ENCODE peak calls at places on chromosomes 1 and 21, in four cellular contexts. Z is CD8-positive, alpha-beta T cell; B is psoas muscle; R is effector memory CD4-positive, alpha-beta T cell. W is an unnamed sample.

GRCh38 chr1:239914827-239915231 is 176.9 kb upstream of the FMN2 start:
- DNase-seq in B (no peak), R (no peak), Z (no peak), W (no peak)

GRCh38 chr1:36692465-36692864 is 209.8 kb upstream of the CSF3R start:
- DNase-seq in R (no peak), B (no peak), Z (no peak), W (no peak)

GRCh38 chr1:88537762-88538161 is 146.3 kb upstream of the PKN2 start:
- DNase-seq in Z (no peak), R (no peak), B (no peak), W (no peak)

GRCh38 chr1:163071381-163072255 is 2.5 kb downstream of the RGS4 start:
- DNase-seq in B (peak; percentile 37), R (no peak), Z (peak; percentile 9), W (no peak)

GRCh38 chr1:43439781-43440180 is 13.9 kb downstream of the HYI start:
- DNase-seq in B (no peak), Z (no peak), R (no peak), W (no peak)

GRCh38 chr1:155170806-155171205 is 2.3 kb downstream of the KRTCAP2 start:
- DNase-seq in R (no peak), B (no peak), Z (no peak), W (no peak)

GRCh38 chr21:46661211-46661625 is 25.7 kb downstream of the PRMT2 start:
- DNase-seq in B (peak; percentile 61), Z (peak; percentile 70), R (no peak), W (no peak)

GRCh38 chr1:204072951-204073836 is at the start of gene SOX13:
- DNase-seq in B (peak; percentile 85), Z (no peak), R (no peak), W (peak; percentile 87)

GRCh38 chr1:204089044-204089751 is 16.3 kb downstream of the SOX13 start:
- DNase-seq in R (no peak), B (peak; percentile 68), Z (no peak), W (no peak)

GRCh38 chr1:119373465-119373864 is 4.9 kb downstream of the HAO2 start:
- DNase-seq in Z (no peak), R (no peak), B (no peak), W (no peak)

GRCh38 chr1:93033785-93034184 is 45.3 kb upstream of the MTF2 start:
- DNase-seq in R (no peak), Z (no peak), B (no peak), W (no peak)

GRCh38 chr1:150764617-150765090 is 924 bp downstream of the CTSS start:
- DNase-seq in B (no peak), R (no peak), Z (no peak), W (no peak)

GRCh38 chr1:90411155-90411554 is 305.9 kb downstream of the BARHL2 start:
- DNase-seq in R (no peak), Z (no peak), B (no peak), W (no peak)

GRCh38 chr1:229190057-229190590 is 80.8 kb upstream of the RAB4A start:
- DNase-seq in R (no peak), B (no peak), Z (no peak), W (no peak)

GRCh38 chr1:167672831-167673230 is 42.8 kb downstream of the RCSD1 start:
- DNase-seq in B (no peak), Z (no peak), R (no peak), W (no peak)

GRCh38 chr1:119711804-119712341 is at the start of gene PHGDH:
- DNase-seq in Z (peak; percentile 32), R (no peak), B (peak; percentile 63), W (peak; percentile 58)

GRCh38 chr1:30525980-30526651 is 197.3 kb downstream of the MATN1 start:
- DNase-seq in Z (no peak), B (peak; percentile 71), R (no peak), W (no peak)

GRCh38 chr1:212225416-212225815 is 59.8 kb upstream of the PPP2R5A start:
- DNase-seq in R (peak; percentile 1), B (no peak), Z (peak; percentile 30), W (no peak)

GRCh38 chr1:182217967-182218366 is 156.5 kb upstream of the ZNF648 start:
- DNase-seq in Z (no peak), B (no peak), R (no peak), W (no peak)

GRCh38 chr1:33257759-33258712 is 1.7 kb downstream of the ZNF362 start:
- DNase-seq in R (no peak), Z (no peak), B (no peak), W (no peak)

GRCh38 chr1:207866471-207867135 is 44.3 kb downstream of the CD34 start:
- DNase-seq in B (peak; percentile 55), R (no peak), Z (no peak), W (peak; percentile 71)

GRCh38 chr1:235642021-235642942 is 7.3 kb downstream of the GNG4 start:
- DNase-seq in B (no peak), R (peak; percentile 56), Z (peak; percentile 59), W (no peak)

GRCh38 chr21:43719748-43720538 is 1.0 kb downstream of the PDXK start:
- DNase-seq in R (no peak), Z (no peak), B (no peak), W (no peak)
- H3K4me1 ChIP-seq in R (peaks cover 17% of the 10 kb centered on the region), Z (peaks cover 16% of the 10 kb centered on the region), B (peaks cover 16% of the 10 kb centered on the region), W (peaks cover 3% of the 10 kb centered on the region)

DNA sequence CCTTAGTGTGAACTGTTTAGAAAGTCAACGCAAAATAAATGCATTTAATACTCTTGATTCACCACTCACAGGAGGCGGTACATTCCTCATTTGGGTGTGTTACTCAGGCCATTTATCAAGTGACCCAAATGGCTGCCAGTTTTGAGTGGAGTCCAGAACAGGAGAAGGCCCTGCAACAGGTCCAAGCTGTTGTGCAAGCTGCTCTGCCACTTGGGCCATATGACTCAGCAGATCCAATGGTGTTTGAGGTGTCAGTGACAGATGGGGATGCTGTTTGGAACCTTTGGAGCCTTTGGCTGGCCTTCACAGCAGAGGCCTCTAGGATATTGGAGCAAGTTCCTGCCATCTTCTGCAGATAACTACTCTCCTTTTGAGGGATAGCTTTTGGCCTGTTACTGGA is 609.2 kb downstream of the KCNT2 start:
- DNase-seq in B (no peak), R (no peak), Z (no peak), W (no peak)
- H3K4me1 ChIP-seq in B (no peaks in the 10 kb centered on the region), R (no peaks in the 10 kb centered on the region), Z (no peaks in the 10 kb centered on the region), W (no peaks in the 10 kb centered on the region)

DNA sequence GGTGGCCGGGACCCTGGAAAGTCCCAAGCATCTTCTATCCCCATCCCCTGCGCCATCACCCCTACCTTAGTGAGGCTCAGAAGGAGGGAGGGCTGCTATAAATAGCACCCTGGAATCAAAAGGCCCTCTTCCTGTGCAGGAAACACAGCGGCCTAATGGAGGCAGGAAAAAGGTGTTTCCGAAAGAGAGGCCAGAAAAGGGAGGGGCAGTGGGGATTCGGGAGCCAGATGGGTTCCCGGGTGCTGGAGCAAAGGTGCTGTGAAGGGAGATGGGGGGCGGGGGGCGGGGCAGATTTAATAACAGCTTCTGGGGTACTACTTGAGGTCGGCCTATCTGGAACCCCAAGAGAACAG is 16.6 kb downstream of the NAV1 start:
- DNase-seq in R (no peak), Z (no peak), B (no peak), W (no peak)
- H3K4me1 ChIP-seq in R (no peaks in the 10 kb centered on the region), Z (no peaks in the 10 kb centered on the region), B (no peaks in the 10 kb centered on the region), W (no peaks in the 10 kb centered on the region)

DNA sequence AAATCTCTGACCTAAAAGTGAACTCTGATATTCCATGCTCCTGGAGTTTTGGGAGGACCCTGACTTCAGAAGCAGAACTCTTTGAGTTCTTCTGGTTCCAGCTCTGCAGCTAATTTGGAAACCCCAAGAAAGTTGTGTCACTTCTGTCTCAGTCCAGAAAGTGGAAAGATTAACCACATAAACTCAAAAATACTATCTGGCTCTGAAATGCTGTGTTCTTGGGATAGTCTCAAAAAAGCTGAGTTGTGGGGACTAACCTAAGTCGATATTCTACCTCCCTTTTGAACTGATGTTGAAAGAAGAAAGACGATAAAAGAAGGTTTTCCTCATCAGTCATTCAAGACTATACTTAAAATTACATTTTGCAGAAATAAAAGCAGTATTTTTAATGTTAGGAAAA is 59.8 kb downstream of the ITPKB start:
- DNase-seq in R (no peak), Z (no peak), B (no peak), W (no peak)
- H3K4me1 ChIP-seq in R (peaks cover 94% of the 10 kb centered on the region), Z (peaks cover 98% of the 10 kb centered on the region), B (peaks cover 76% of the 10 kb centered on the region), W (peaks cover 5% of the 10 kb centered on the region)

GRCh38 chr1:82108843-82109242 is 308.1 kb downstream of the ADGRL2 start:
- DNase-seq in B (no peak), Z (no peak), R (no peak), W (no peak)
- H3K4me1 ChIP-seq in B (no peaks in the 10 kb centered on the region), Z (no peaks in the 10 kb centered on the region), R (no peaks in the 10 kb centered on the region), W (peaks cover 4% of the 10 kb centered on the region)

GRCh38 chr1:39116116-39116607 is 88.3 kb upstream of the MACF1 start:
- DNase-seq in B (no peak), R (no peak), Z (no peak), W (no peak)

GRCh38 chr1:39115271-39116110 is 89.0 kb upstream of the MACF1 start:
- DNase-seq in R (no peak), Z (no peak), B (no peak), W (no peak)

GRCh38 chr1:39110325-39110851 is 84.2 kb downstream of the NDUFS5 start:
- DNase-seq in Z (no peak), B (no peak), R (no peak), W (no peak)

GRCh38 chr1:39110882-39111281 is 84.7 kb downstream of the NDUFS5 start:
- DNase-seq in Z (no peak), R (no peak), B (no peak), W (no peak)

DNA sequence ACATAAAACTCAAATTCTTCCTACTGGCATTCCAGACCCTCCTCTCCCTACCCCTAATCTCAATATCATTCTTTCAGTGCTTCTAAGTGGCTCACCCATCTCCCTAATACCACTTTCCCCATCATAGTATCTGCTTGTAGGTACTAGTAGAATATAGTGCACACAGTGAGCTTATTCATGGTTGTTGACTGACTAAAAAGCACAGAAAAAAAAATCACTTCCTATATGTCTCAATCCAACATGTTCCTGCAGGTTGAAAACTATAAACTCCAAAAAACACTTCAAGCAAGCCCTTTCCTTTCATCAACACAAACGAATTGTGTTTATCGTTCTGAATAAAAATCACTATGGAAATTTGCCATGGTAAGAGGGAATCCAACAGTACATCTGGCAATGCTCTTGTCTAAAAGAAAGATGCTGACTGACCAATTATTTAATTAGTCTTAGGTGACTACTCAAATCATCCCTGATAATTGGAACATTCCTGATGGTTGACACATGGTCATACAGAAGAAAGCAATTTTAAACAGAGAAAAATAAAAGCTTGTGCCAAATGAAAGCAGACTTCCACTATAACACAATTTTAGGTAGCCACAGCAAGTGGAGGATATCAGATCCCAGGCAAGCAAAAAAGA is 87.1 kb downstream of the NDUFS5 start:
- DNase-seq in R (no peak), B (no peak), Z (no peak), W (no peak)
- H3K4me1 ChIP-seq in R (no peaks in the 10 kb centered on the region), B (peaks cover 74% of the 10 kb centered on the region), Z (no peaks in the 10 kb centered on the region), W (peaks cover 6% of the 10 kb centered on the region)

W was measured in breast epithelium.